ENCODE peak calls at places on chromosomes 7 and 10, in six cellular contexts. One of them, this sample, is unnamed.

GRCh38 chr7:127680983-127681382 is 29.0 kb downstream of the SND1 start:
- DNase-seq in spleen: no peak
- DNase-seq in Panc1: no peak
- DNase-seq in Jurkat, Clone E6-1: no peak
- DNase-seq in mesendoderm: no peak
- DNase-seq in trophoblast cell: no peak
- DNase-seq in this sample: no peak

GRCh38 chr7:39299695-39300094 is 266.5 kb upstream of the YAE1 start:
- DNase-seq in spleen: no peak
- DNase-seq in Panc1: no peak
- DNase-seq in Jurkat, Clone E6-1: no peak
- DNase-seq in mesendoderm: peak; percentile 49
- DNase-seq in trophoblast cell: peak; percentile 91
- DNase-seq in this sample: no peak

GRCh38 chr10:110919971-110920881 is 822 bp downstream of the SHOC2 start:
- DNase-seq in spleen: no peak
- DNase-seq in Panc1: no peak
- DNase-seq in Jurkat, Clone E6-1: peak; percentile 21
- DNase-seq in mesendoderm: peak; percentile 80
- DNase-seq in trophoblast cell: peak; percentile 26
- DNase-seq in this sample: peak; percentile 35

GRCh38 chr10:18260308-18260971 is 120.2 kb downstream of the CACNB2 start:
- DNase-seq in spleen: no peak
- DNase-seq in Panc1: no peak
- DNase-seq in Jurkat, Clone E6-1: no peak
- DNase-seq in mesendoderm: peak; percentile 14
- DNase-seq in trophoblast cell: no peak
- DNase-seq in this sample: no peak

GRCh38 chr7:78609281-78609680 is 810.7 kb downstream of the PHTF2 start:
- DNase-seq in spleen: no peak
- DNase-seq in Panc1: no peak
- DNase-seq in Jurkat, Clone E6-1: no peak
- DNase-seq in mesendoderm: no peak
- DNase-seq in trophoblast cell: no peak
- DNase-seq in this sample: no peak

GRCh38 chr10:114044251-114045070 is 795 bp downstream of the ADRB1 start:
- DNase-seq in spleen: peak; percentile 80
- DNase-seq in Panc1: no peak
- DNase-seq in Jurkat, Clone E6-1: no peak
- DNase-seq in mesendoderm: peak; percentile 32
- DNase-seq in trophoblast cell: no peak
- DNase-seq in this sample: peak; percentile 56

GRCh38 chr7:82690944-82691343 is 247.4 kb upstream of the CACNA2D1 start:
- DNase-seq in spleen: no peak
- DNase-seq in Panc1: no peak
- DNase-seq in Jurkat, Clone E6-1: no peak
- DNase-seq in mesendoderm: no peak
- DNase-seq in trophoblast cell: no peak
- DNase-seq in this sample: no peak

GRCh38 chr7:3464900-3465622 is 164.0 kb downstream of the SDK1 start:
- DNase-seq in spleen: no peak
- DNase-seq in Panc1: no peak
- DNase-seq in Jurkat, Clone E6-1: peak; percentile 60
- DNase-seq in mesendoderm: no peak
- DNase-seq in trophoblast cell: no peak
- DNase-seq in this sample: no peak

GRCh38 chr7:48299580-48300169 is 128.4 kb downstream of the ABCA13 start:
- DNase-seq in spleen: no peak
- DNase-seq in Panc1: peak; percentile 52
- DNase-seq in Jurkat, Clone E6-1: peak; percentile 30
- DNase-seq in mesendoderm: peak; percentile 63
- DNase-seq in trophoblast cell: peak; percentile 12
- DNase-seq in this sample: peak; percentile 30

GRCh38 chr7:79337722-79338121 is 115.7 kb downstream of the MAGI2 start:
- DNase-seq in spleen: no peak
- DNase-seq in Panc1: no peak
- DNase-seq in Jurkat, Clone E6-1: no peak
- DNase-seq in mesendoderm: no peak
- DNase-seq in trophoblast cell: no peak
- DNase-seq in this sample: no peak

GRCh38 chr7:20213378-20213777 is 3.8 kb downstream of the MACC1 start:
- DNase-seq in spleen: no peak
- DNase-seq in Panc1: no peak
- DNase-seq in Jurkat, Clone E6-1: no peak
- DNase-seq in mesendoderm: no peak
- DNase-seq in trophoblast cell: no peak
- DNase-seq in this sample: no peak

GRCh38 chr10:8776926-8777625 is 722.6 kb downstream of the GATA3 start:
- DNase-seq in spleen: no peak
- DNase-seq in Panc1: no peak
- DNase-seq in Jurkat, Clone E6-1: peak; percentile 3
- DNase-seq in mesendoderm: no peak
- DNase-seq in trophoblast cell: no peak
- DNase-seq in this sample: no peak

DNA sequence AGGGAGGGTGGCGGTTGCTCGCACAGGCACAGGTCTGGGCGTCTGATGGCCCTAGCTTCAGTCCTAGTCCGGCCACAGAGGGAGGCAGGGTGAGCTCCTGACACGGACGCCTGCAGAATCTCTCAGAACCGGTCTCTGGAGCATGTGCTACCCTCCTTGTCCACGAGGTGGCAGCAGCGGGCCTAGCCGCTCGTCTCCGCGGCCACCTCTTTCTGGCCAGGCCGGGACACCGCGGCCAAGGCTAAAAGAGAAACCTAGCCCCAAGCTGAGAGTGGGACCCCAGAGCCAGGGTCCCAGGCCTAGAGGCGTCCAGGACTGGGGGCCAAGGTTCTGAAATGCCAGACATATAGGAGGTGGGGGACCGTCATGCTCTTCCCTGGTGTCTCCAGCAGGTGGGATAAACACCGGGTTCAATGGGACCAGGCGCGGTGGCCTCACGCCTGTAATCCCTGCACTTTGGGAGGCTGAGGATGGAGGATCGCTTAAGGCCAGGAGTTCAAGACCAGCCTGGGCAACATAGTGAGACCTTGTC is 3.2 kb upstream of the LAT2 start:
- DNase-seq in spleen: peak; percentile 96
- DNase-seq in Panc1: peak; percentile 65
- DNase-seq in Jurkat, Clone E6-1: peak; percentile 49
- DNase-seq in mesendoderm: peak; percentile 82
- DNase-seq in trophoblast cell: peak; percentile 79
- DNase-seq in this sample: peak; percentile 82
- H3K4me3 ChIP-seq in spleen: peak overlapping the region; percentile 18
- H3K4me3 ChIP-seq in Panc1: peak overlapping the region; percentile 34
- H3K4me3 ChIP-seq in Jurkat, Clone E6-1: peak overlapping the region; percentile 41
- H3K4me3 ChIP-seq in mesendoderm: no peak overlapping the region
- H3K4me3 ChIP-seq in trophoblast cell: peak overlapping the region; percentile 43
- H3K4me3 ChIP-seq in this sample: peak overlapping the region; percentile 53

DNA sequence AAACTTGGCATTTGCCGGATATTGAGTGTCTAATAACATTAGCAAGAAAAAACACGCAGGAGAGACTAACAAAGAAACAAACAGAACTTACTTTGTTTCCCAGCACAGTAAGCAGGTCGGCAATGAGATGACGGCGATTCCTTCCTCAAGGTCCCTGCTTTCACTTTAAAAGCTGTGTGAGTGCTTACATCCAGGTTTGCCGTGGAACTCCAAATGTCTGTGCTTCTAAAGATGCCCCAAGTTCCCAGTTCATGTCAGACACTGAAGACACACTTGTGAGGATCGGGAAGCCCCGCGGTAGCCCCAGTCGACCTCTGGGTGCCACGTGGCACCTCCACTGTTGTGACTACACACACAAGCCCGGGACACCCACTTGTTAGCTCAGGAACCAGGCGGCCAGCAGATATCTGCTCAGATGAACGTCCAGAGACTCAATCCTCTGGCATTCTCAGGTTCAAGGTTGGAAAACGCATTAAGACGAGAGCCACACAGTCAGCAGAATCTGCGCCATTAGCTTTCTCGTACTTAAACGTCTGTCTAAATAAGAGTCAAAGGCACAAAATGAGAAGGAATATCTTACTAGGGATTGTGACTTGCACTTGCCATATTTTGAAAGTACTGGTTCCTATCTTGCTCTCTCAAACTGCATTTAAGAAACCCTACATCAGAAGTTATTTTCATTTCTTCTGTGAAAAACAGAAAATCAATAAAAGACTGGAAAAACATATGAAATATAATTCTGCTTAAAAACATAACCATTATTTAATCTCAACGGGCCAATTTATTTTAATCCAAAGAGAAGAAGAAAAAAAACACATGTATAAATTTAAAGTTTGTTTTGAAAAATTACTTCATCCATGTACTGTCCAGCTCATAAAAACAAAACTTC is 207.6 kb upstream of the KLF14 start:
- DNase-seq in spleen: peak; percentile 83
- DNase-seq in Panc1: peak; percentile 91
- DNase-seq in Jurkat, Clone E6-1: no peak
- DNase-seq in mesendoderm: no peak
- DNase-seq in trophoblast cell: peak; percentile 35
- DNase-seq in this sample: peak; percentile 53
- H3K4me3 ChIP-seq in spleen: peak overlapping the region; percentile 30
- H3K4me3 ChIP-seq in Panc1: peak overlapping the region; percentile 83
- H3K4me3 ChIP-seq in Jurkat, Clone E6-1: no peak overlapping the region
- H3K4me3 ChIP-seq in mesendoderm: no peak overlapping the region
- H3K4me3 ChIP-seq in trophoblast cell: no peak overlapping the region
- H3K4me3 ChIP-seq in this sample: no peak overlapping the region

GRCh38 chr7:123355576-123356195 is 155.9 kb upstream of the SLC13A1 start:
- DNase-seq in spleen: no peak
- DNase-seq in Panc1: no peak
- DNase-seq in Jurkat, Clone E6-1: no peak
- DNase-seq in mesendoderm: peak; percentile 24
- DNase-seq in trophoblast cell: no peak
- DNase-seq in this sample: no peak
- H3K4me3 ChIP-seq in spleen: no peak overlapping the region
- H3K4me3 ChIP-seq in Panc1: no peak overlapping the region
- H3K4me3 ChIP-seq in Jurkat, Clone E6-1: no peak overlapping the region
- H3K4me3 ChIP-seq in mesendoderm: no peak overlapping the region
- H3K4me3 ChIP-seq in trophoblast cell: no peak overlapping the region
- H3K4me3 ChIP-seq in this sample: no peak overlapping the region

GRCh38 chr10:62853710-62854109 is 37.5 kb upstream of the EGR2 start:
- DNase-seq in spleen: no peak
- DNase-seq in Panc1: no peak
- DNase-seq in Jurkat, Clone E6-1: no peak
- DNase-seq in mesendoderm: no peak
- DNase-seq in trophoblast cell: no peak
- DNase-seq in this sample: no peak
- H3K4me3 ChIP-seq in spleen: no peak overlapping the region
- H3K4me3 ChIP-seq in Panc1: no peak overlapping the region
- H3K4me3 ChIP-seq in Jurkat, Clone E6-1: no peak overlapping the region
- H3K4me3 ChIP-seq in mesendoderm: no peak overlapping the region
- H3K4me3 ChIP-seq in trophoblast cell: no peak overlapping the region
- H3K4me3 ChIP-seq in this sample: no peak overlapping the region

This sample was measured in heart left ventricle.